ENCODE peak calls at places on chromosomes 3 and 15, in ten cellular contexts. N is occipital lobe; A is testis; W is epithelial cell of esophagus; V is uterus; T is activated CD4-positive, alpha-beta T cell treated with anti-CD3 and anti-CD28 coated beads, Interleukin-2, amount 10 ng/mL, durations not matched to agents 7 days and 5 days; Y is hepatic stellate cell; U is HT1080; P is stimulated activated naive CD4-positive, alpha-beta T cell treated with Interleukin-2 at 50 U/mL for 16 hours; M is GM06990. J is an unnamed sample.

GRCh38 chr3:9951962-9952805 is at the start of gene PRRT3:
- DNase-seq in M (peak), A (peak), V (peak), N (peak), U (no peak), W (peak), Y (peak), P (peak), T (peak), J (no peak)

GRCh38 chr15:74725241-74725774 is at the start of gene CYP1A1:
- DNase-seq in V (no peak), W (peak), P (peak), Y (no peak), U (no peak), M (no peak), A (peak), T (peak), N (no peak), J (peak)

GRCh38 chr3:106862067-106862466 is 515.2 kb upstream of the CCDC54 start:
- DNase-seq in U (peak), M (no peak), V (no peak), W (peak), Y (peak), T (no peak), P (no peak), A (no peak), N (no peak), J (peak)

GRCh38 chr3:171190668-171191067 is 164.1 kb upstream of the SLC2A2 start:
- DNase-seq in Y (no peak), U (peak), W (peak), N (no peak), P (no peak), T (no peak), A (no peak), M (no peak), V (no peak), J (peak)

GRCh38 chr3:70358978-70359580 is 46.6 kb upstream of the MDFIC2 start:
- DNase-seq in M (no peak), V (no peak), W (peak), P (no peak), A (peak), Y (peak), N (no peak), T (peak), U (peak), J (peak)

GRCh38 chr3:24968076-24968475 is 460.0 kb upstream of the RARB start:
- DNase-seq in V (no peak), M (no peak), P (no peak), A (no peak), W (no peak), T (no peak), Y (no peak), U (no peak), N (no peak), J (no peak)

GRCh38 chr3:152402698-152403456 is 134.1 kb downstream of the MBNL1 start:
- DNase-seq in P (no peak), M (no peak), Y (no peak), T (no peak), W (peak), A (no peak), V (no peak), N (no peak), U (peak), J (peak)

GRCh38 chr15:96207377-96208006 is 123.0 kb upstream of the NR2F2 start:
- DNase-seq in P (no peak), V (no peak), U (no peak), T (no peak), Y (no peak), N (no peak), M (no peak), W (no peak), A (no peak), J (no peak)

J was measured in bronchial epithelial cell.